ENCODE peak calls at places on chromosomes 12 and 14, in six cellular contexts. Z is lower lobe of right lung; N is adrenal gland; E is HCT116; K is tibial artery; R is CD8-positive, alpha-beta T cell. F is an unnamed sample.

GRCh38 chr14:104694991-104695659 is 5.7 kb downstream of the INF2 start:
- DNase-seq in Z (no peak), N (no peak), E (no peak), K (no peak), R (peak; percentile 34), F (no peak)

GRCh38 chr14:44657688-44658388 is 150.8 kb upstream of the FSCB start:
- DNase-seq in Z (no peak), N (no peak), E (no peak), K (no peak), R (no peak), F (peak; percentile 11)

GRCh38 chr12:24127919-24128721 is 178.7 kb upstream of the SOX5 start:
- DNase-seq in Z (no peak), N (no peak), E (no peak), K (no peak), R (no peak), F (no peak)

GRCh38 chr12:68871396-68871795 is 61.6 kb downstream of the CPM start:
- DNase-seq in Z (no peak), N (no peak), E (no peak), K (no peak), R (no peak), F (no peak)

GRCh38 chr14:24837280-24838046 is 203.5 kb upstream of the GZMB start:
- DNase-seq in Z (no peak), N (no peak), E (no peak), K (no peak), R (no peak), F (no peak)

GRCh38 chr12:64296301-64296700 is 74.2 kb upstream of the KICS2 start:
- DNase-seq in Z (no peak), N (no peak), E (no peak), K (no peak), R (no peak), F (no peak)

GRCh38 chr14:104221636-104222375 is 83.4 kb downstream of the KIF26A start:
- DNase-seq in Z (peak; percentile 42), N (peak; percentile 86), E (no peak), K (no peak), R (no peak), F (no peak)

GRCh38 chr12:125286005-125286727 is 220.9 kb downstream of the AACS start:
- DNase-seq in Z (no peak), N (no peak), E (no peak), K (no peak), R (no peak), F (no peak)

GRCh38 chr12:130916251-130916911 is 37.3 kb upstream of the ADGRD1 start:
- DNase-seq in Z (peak; percentile 64), N (peak; percentile 36), E (peak; percentile 38), K (peak; percentile 61), R (no peak), F (peak; percentile 68)

GRCh38 chr12:88309546-88309945 is 167.4 kb downstream of the TMTC3 start:
- DNase-seq in Z (no peak), N (no peak), E (no peak), K (no peak), R (no peak), F (no peak)

GRCh38 chr12:40921563-40922163 is 229.4 kb downstream of the CNTN1 start:
- DNase-seq in Z (no peak), N (no peak), E (peak; percentile 12), K (no peak), R (no peak), F (no peak)

GRCh38 chr12:4445156-4446020 is at the start of gene FGF6:
- DNase-seq in Z (no peak), N (no peak), E (no peak), K (no peak), R (no peak), F (no peak)

GRCh38 chr12:13436696-13437391 is 240.3 kb downstream of the EMP1 start:
- DNase-seq in Z (no peak), N (peak; percentile 26), E (no peak), K (peak; percentile 24), R (no peak), F (no peak)

GRCh38 chr14:29857545-29857944 is 70.1 kb downstream of the PRKD1 start:
- DNase-seq in Z (no peak), N (no peak), E (no peak), K (no peak), R (no peak), F (no peak)

GRCh38 chr14:31362746-31363145 is 57.6 kb downstream of the HEATR5A start:
- DNase-seq in Z (no peak), N (no peak), E (no peak), K (no peak), R (no peak), F (no peak)

GRCh38 chr14:59870277-59871165 is at the start of gene RTN1:
- DNase-seq in Z (peak; percentile 80), N (peak; percentile 74), E (no peak), K (peak; percentile 74), R (no peak), F (peak; percentile 70)

GRCh38 chr14:51929920-51930682 is 59.2 kb upstream of the RTRAF start:
- DNase-seq in Z (no peak), N (no peak), E (no peak), K (no peak), R (no peak), F (no peak)

GRCh38 chr12:57722716-57723629 is 15.6 kb downstream of the AGAP2 start:
- DNase-seq in Z (no peak), N (no peak), E (no peak), K (no peak), R (no peak), F (no peak)

GRCh38 chr12:89695100-89695499 is 13.5 kb downstream of the ATP2B1 start:
- DNase-seq in Z (no peak), N (no peak), E (no peak), K (no peak), R (no peak), F (no peak)

GRCh38 chr12:29616664-29617409 is 119.4 kb upstream of the OVCH1 start:
- DNase-seq in Z (no peak), N (peak; percentile 75), E (peak; percentile 34), K (no peak), R (no peak), F (no peak)

GRCh38 chr14:72549848-72550247 is 344.1 kb downstream of the DPF3 start:
- DNase-seq in Z (no peak), N (no peak), E (no peak), K (no peak), R (no peak), F (no peak)

GRCh38 chr12:7344831-7345230 is 41.0 kb downstream of the ACSM4 start:
- DNase-seq in Z (no peak), N (no peak), E (no peak), K (no peak), R (no peak), F (no peak)

GRCh38 chr12:2422591-2422990 is 369.8 kb downstream of the CACNA1C start:
- DNase-seq in Z (no peak), N (no peak), E (no peak), K (no peak), R (no peak), F (no peak)

GRCh38 chr12:120592121-120593049 is 11.2 kb upstream of the POP5 start:
- DNase-seq in Z (no peak), N (no peak), E (no peak), K (no peak), R (no peak), F (no peak)

GRCh38 chr12:57164966-57165365 is 17.5 kb upstream of the LRP1-AS start:
- DNase-seq in Z (no peak), N (no peak), E (no peak), K (no peak), R (no peak), F (no peak)

GRCh38 chr14:33376510-33376909 is 437.8 kb downstream of the NPAS3 start:
- DNase-seq in Z (no peak), N (no peak), E (no peak), K (no peak), R (no peak), F (no peak)

GRCh38 chr12:122963928-122964240 is 2.4 kb downstream of the ABCB9 start:
- DNase-seq in Z (no peak), N (peak; percentile 58), E (no peak), K (no peak), R (no peak), F (peak; percentile 81)

GRCh38 chr12:106837782-106838181 is 63.3 kb downstream of the RIC8B start:
- DNase-seq in Z (no peak), N (no peak), E (no peak), K (no peak), R (no peak), F (no peak)

GRCh38 chr14:53180272-53181221 is 27.4 kb upstream of the DDHD1 start:
- DNase-seq in Z (no peak), N (no peak), E (peak; percentile 76), K (no peak), R (no peak), F (no peak)

GRCh38 chr12:53006810-53007742 is 820 bp downstream of the EIF4B start:
- DNase-seq in Z (peak; percentile 83), N (peak; percentile 85), E (peak; percentile 34), K (peak; percentile 63), R (peak; percentile 58), F (peak; percentile 74)

GRCh38 chr12:53004582-53004981 is 1.7 kb upstream of the EIF4B start:
- DNase-seq in Z (no peak), N (peak; percentile 31), E (no peak), K (no peak), R (no peak), F (no peak)

GRCh38 chr12:53005986-53006809 is at the start of gene EIF4B:
- DNase-seq in Z (peak; percentile 100), N (peak; percentile 100), E (peak; percentile 99), K (peak; percentile 100), R (peak; percentile 99), F (peak; percentile 100)

GRCh38 chr12:53005215-53005985 is 856 bp upstream of the EIF4B start:
- DNase-seq in Z (peak; percentile 51), N (peak; percentile 32), E (no peak), K (peak; percentile 32), R (no peak), F (peak; percentile 18)

GRCh38 chr12:53004178-53004577 is 2.1 kb upstream of the EIF4B start:
- DNase-seq in Z (no peak), N (peak; percentile 37), E (no peak), K (no peak), R (no peak), F (no peak)
- H3K4me3 ChIP-seq in Z (no peak overlapping the region), N (no peak overlapping the region), E (no peak overlapping the region), K (no peak overlapping the region), R (no peak overlapping the region), F (no peak overlapping the region)

GRCh38 chr12:50508420-50508819 is 3.6 kb downstream of the DIP2B start:
- DNase-seq in Z (no peak), N (no peak), E (no peak), K (no peak), R (no peak), F (no peak)
- H3K4me1 ChIP-seq in Z (peaks cover 49% of the 10 kb centered on the region), N (peaks cover 19% of the 10 kb centered on the region), E (no peaks in the 10 kb centered on the region), K (peaks cover 42% of the 10 kb centered on the region), R (peaks cover 56% of the 10 kb centered on the region), F (peaks cover 16% of the 10 kb centered on the region)

GRCh38 chr12:132279184-132279889 is 50.1 kb downstream of the GALNT9 start:
- DNase-seq in Z (peak; percentile 62), N (no peak), E (no peak), K (no peak), R (no peak), F (no peak)
- H3K9me3 ChIP-seq in Z (no peaks in the 10 kb centered on the region), N (no peaks in the 10 kb centered on the region), E (no peaks in the 10 kb centered on the region), K (no peaks in the 10 kb centered on the region), R (no peaks in the 10 kb centered on the region), F (no peaks in the 10 kb centered on the region)

DNA sequence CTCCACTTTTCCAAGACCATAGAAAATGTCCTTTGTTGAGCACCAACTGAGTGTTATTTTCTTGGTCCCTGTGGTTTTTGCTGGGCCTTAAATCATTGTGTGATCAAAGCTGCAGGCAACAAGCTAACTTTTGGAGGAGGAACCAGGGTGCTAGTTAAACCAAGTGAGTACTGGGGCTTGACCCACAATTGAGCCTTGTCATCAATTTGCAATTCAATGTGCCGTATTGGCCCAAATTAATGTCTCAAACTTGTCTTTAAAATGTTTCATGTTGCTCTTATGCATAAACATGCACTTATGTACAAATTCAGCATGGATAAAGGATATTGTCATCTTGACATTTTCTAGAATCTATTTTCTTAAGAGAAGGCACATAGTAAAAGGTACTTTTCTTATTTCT is 62.3 kb downstream of the DAD1 start:
- DNase-seq in Z (no peak), N (no peak), E (no peak), K (no peak), R (no peak), F (no peak)
- H3K4me3 ChIP-seq in Z (no peak overlapping the region), N (no peak overlapping the region), E (no peak overlapping the region), K (no peak overlapping the region), R (peak overlapping the region; percentile 61), F (no peak overlapping the region)

F was measured in thyroid gland.